ENCODE peak calls at places on chromosomes 4 and X, in seven cellular contexts. T is tibial nerve, Z is uterus, H is body of pancreas, A is Peyer's patch, F is stomach, Q is esophagus squamous epithelium. B is an unnamed sample. For H3K36me3, the result is how much of the 10 kb centered on the place peaks cover.

GRCh38 chrX:124194209-124194608 is 138.3 kb upstream of the TEX13D start:
- DNase-seq in H (peak), Q (no peak), Z (no peak), A (no peak), F (no peak), T (no peak), B (peak)

GRCh38 chr4:183111452-183111885 is 12.4 kb downstream of the WWC2 start:
- DNase-seq in Q (no peak), A (no peak), Z (no peak), H (no peak), T (no peak), F (no peak), B (no peak)

GRCh38 chr4:81405900-81406401 is 65.8 kb downstream of the RASGEF1B start:
- DNase-seq in H (peak), Z (peak), T (no peak), A (no peak), F (peak), Q (no peak), B (peak)

GRCh38 chr4:147950261-147950660 is 218.4 kb downstream of the ARHGAP10 start:
- DNase-seq in F (no peak), Q (no peak), Z (no peak), T (no peak), A (no peak), H (no peak), B (no peak)

GRCh38 chr4:76354517-76355473 is 48.3 kb downstream of the STBD1 start:
- DNase-seq in H (no peak), F (no peak), T (no peak), Q (no peak), A (no peak), Z (no peak), B (no peak)

GRCh38 chrX:14027511-14028019 is 2.1 kb downstream of the GEMIN8 start:
- DNase-seq in H (no peak), Z (no peak), T (no peak), A (no peak), Q (no peak), F (no peak), B (no peak)

GRCh38 chrX:10926906-10927305 is 184.2 kb upstream of the HCCS start:
- DNase-seq in Q (no peak), F (no peak), A (no peak), T (no peak), H (no peak), Z (no peak), B (no peak)

GRCh38 chr4:86156526-86156925 is 203.3 kb downstream of the MAPK10 start:
- DNase-seq in H (no peak), Q (no peak), T (no peak), A (no peak), Z (no peak), F (no peak), B (no peak)

GRCh38 chrX:48516285-48516684 is 5.3 kb upstream of the EBP start:
- DNase-seq in Z (no peak), T (no peak), Q (no peak), H (no peak), A (no peak), F (no peak), B (no peak)

GRCh38 chrX:94361241-94361640 is 687.2 kb downstream of the FAM133A start:
- DNase-seq in H (no peak), Z (no peak), T (no peak), Q (no peak), A (no peak), F (no peak), B (no peak)

GRCh38 chr4:176102414-176102813 is 36.8 kb downstream of the WDR17 start:
- DNase-seq in A (no peak), T (no peak), Q (no peak), H (no peak), Z (no peak), F (no peak), B (no peak)

GRCh38 chr4:150890246-150890645 is 124.8 kb downstream of the LRBA start:
- DNase-seq in A (no peak), Q (no peak), T (no peak), F (no peak), Z (no peak), H (no peak), B (no peak)

GRCh38 chr4:77146426-77147399 is 10.3 kb upstream of the CCNG2 start:
- DNase-seq in F (no peak), A (no peak), T (no peak), Q (no peak), H (no peak), Z (no peak), B (no peak)

GRCh38 chr4:182806259-182807252 is 110.6 kb downstream of the DCTD start:
- DNase-seq in A (peak), Q (no peak), Z (peak), T (peak), H (peak), F (peak), B (peak)

GRCh38 chr4:153731239-153731638 is 28.6 kb downstream of the RNF175 start:
- DNase-seq in A (no peak), H (no peak), Q (no peak), T (no peak), F (no peak), Z (no peak), B (no peak)

GRCh38 chrX:57044226-57044625 is 48.9 kb upstream of the SPIN3 start:
- DNase-seq in F (no peak), H (no peak), Z (no peak), Q (no peak), T (no peak), A (no peak), B (no peak)

GRCh38 chr4:41882622-41883347 is 52.4 kb upstream of the TMEM33 start:
- DNase-seq in F (peak), Q (no peak), A (no peak), T (no peak), Z (no peak), H (peak), B (no peak)

GRCh38 chr4:177006331-177006730 is 213.6 kb upstream of the VEGFC start:
- DNase-seq in A (no peak), Z (no peak), T (no peak), Q (no peak), H (no peak), F (no peak), B (no peak)

GRCh38 chrX:112819813-112820212 is 20.8 kb downstream of the AMOT start:
- DNase-seq in Z (no peak), H (no peak), T (no peak), Q (no peak), F (no peak), A (no peak), B (no peak)

GRCh38 chrX:112839856-112840255 is 775 bp downstream of the AMOT start:
- DNase-seq in Q (no peak), Z (no peak), F (no peak), H (no peak), T (no peak), A (no peak), B (no peak)

GRCh38 chrX:13898603-13899002 is 81.7 kb upstream of the GPM6B start:
- DNase-seq in H (no peak), Q (no peak), T (no peak), Z (no peak), F (no peak), A (no peak), B (no peak)

GRCh38 chrX:112641449-112641848 is 38.3 kb downstream of the LHFPL1 start:
- DNase-seq in H (no peak), A (no peak), F (no peak), Q (no peak), Z (no peak), T (no peak), B (no peak)

GRCh38 chr4:37244583-37245390 is at the start of gene NWD2:
- DNase-seq in F (no peak), H (no peak), T (no peak), Z (no peak), A (no peak), Q (no peak), B (no peak)

GRCh38 chr4:61462451-61463326 is 262.6 kb downstream of the ADGRL3 start:
- DNase-seq in T (no peak), H (peak), F (peak), A (no peak), Q (no peak), Z (no peak), B (no peak)

GRCh38 chr4:24778427-24779225 is 16.7 kb upstream of the SOD3 start:
- DNase-seq in H (no peak), T (peak), Q (no peak), Z (peak), F (no peak), A (no peak), B (no peak)

GRCh38 chr4:4912155-4912554 is 52.7 kb downstream of the MSX1 start:
- DNase-seq in F (no peak), A (no peak), H (no peak), Z (no peak), Q (no peak), T (no peak), B (no peak)

GRCh38 chr4:2105559-2105958 is 46.4 kb downstream of the NAT8L start:
- DNase-seq in T (no peak), Q (no peak), A (no peak), F (no peak), H (no peak), Z (no peak), B (no peak)

GRCh38 chr4:40238700-40239548 is 42.1 kb downstream of the RHOH start:
- DNase-seq in Z (no peak), H (peak), T (no peak), A (peak), Q (no peak), F (no peak), B (no peak)

GRCh38 chr4:78704981-78705757 is 71.0 kb upstream of the BMP2K start:
- DNase-seq in A (no peak), F (no peak), T (no peak), H (no peak), Q (no peak), Z (no peak), B (no peak)

GRCh38 chrX:37685452-37686347 is at the start of gene XK:
- DNase-seq in Q (no peak), A (peak), T (no peak), Z (peak), H (peak), F (peak), B (peak)

GRCh38 chr4:9762823-9763475 is 18.5 kb upstream of the DRD5 start:
- DNase-seq in F (peak), T (peak), H (peak), Q (no peak), A (no peak), Z (peak), B (peak)

GRCh38 chr4:40283968-40284367 is 51.2 kb upstream of the CHRNA9 start:
- DNase-seq in T (no peak), F (no peak), Q (no peak), Z (no peak), H (no peak), A (peak), B (no peak)

GRCh38 chrX:27399146-27399456 is 64.0 kb downstream of the PPP4R3C start:
- DNase-seq in H (no peak), Z (no peak), F (no peak), Q (no peak), T (no peak), A (no peak), B (no peak)
- TF ChIP-seq CTCF in H (no peak), Z (no peak), F (no peak), Q (no peak), T (no peak), A (no peak), B (no peak)

DNA sequence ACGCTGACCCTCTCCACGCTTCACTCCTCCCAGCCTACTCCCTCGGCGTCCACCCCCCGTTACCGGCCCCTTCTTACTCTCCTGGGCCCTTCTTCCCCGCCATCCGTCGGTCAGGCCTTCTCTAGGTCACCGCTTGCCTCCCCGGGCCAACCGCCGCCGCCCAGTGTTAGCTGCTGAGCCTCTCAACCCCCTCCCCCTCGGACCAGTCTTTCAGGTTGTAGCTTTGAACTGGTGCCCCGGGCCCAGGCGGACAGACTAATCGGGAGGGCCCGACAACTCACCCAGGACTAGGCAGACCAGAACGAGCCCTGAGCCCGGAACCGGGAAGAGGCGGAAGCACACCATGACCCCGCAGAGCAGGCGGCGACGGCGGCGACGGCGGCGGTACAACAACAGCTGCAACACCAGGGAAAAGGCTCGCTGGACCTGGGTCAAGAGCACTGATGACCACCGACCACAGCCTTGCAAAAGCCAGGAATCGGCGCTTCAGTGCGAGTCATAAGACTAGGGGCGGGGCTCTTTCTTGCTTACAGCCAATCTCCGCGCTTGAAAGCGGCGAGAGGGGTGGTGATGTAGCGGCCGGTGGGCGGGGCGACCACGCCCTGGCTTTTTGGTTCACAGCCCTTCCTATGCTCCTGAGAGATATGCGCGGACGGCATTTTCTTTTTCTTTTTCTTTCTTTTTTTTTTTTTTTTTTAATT is at the start of gene LAMP2:
- DNase-seq in F (peak), T (peak), Z (peak), Q (peak), H (peak), A (peak), B (peak)
- TF ChIP-seq POLR2A in F (no peak), T (peak), Z (peak), Q (no peak), H (peak), A (peak), B (peak)

GRCh38 chr4:38739438-38739837 is 43.4 kb downstream of the TLR10 start:
- DNase-seq in F (no peak), A (no peak), T (no peak), Z (no peak), H (no peak), Q (no peak), B (no peak)
- H3K36me3 ChIP-seq in F (under half), A (under half), T (under half), Z (under half), H (under half), Q (under half), B (under half)

GRCh38 chr4:145097821-145098674 is at the start of the genes ABCE1 and ANAPC10:
- DNase-seq in T (peak), Z (peak), A (peak), H (peak), F (peak), Q (peak), B (peak)
- TF ChIP-seq CTCF in T (peak), Z (peak), A (no peak), H (no peak), F (no peak), Q (no peak), B (no peak)

GRCh38 chrX:115560211-115560977 is 580 bp upstream of the PLS3 start:
- DNase-seq in T (no peak), Z (peak), H (peak), F (no peak), A (no peak), Q (no peak), B (no peak)

GRCh38 chrX:115559672-115560071 is 1.3 kb upstream of the PLS3 start:
- DNase-seq in Q (no peak), F (no peak), Z (no peak), T (no peak), H (peak), A (no peak), B (no peak)

GRCh38 chrX:115562492-115562872 is 1.5 kb downstream of the PLS3 start:
- DNase-seq in Z (no peak), H (no peak), Q (no peak), A (no peak), T (no peak), F (no peak), B (peak)

GRCh38 chrX:115561605-115562491 is 874 bp downstream of the PLS3 start:
- DNase-seq in T (no peak), Z (peak), A (no peak), F (peak), Q (no peak), H (peak), B (peak)

DNA sequence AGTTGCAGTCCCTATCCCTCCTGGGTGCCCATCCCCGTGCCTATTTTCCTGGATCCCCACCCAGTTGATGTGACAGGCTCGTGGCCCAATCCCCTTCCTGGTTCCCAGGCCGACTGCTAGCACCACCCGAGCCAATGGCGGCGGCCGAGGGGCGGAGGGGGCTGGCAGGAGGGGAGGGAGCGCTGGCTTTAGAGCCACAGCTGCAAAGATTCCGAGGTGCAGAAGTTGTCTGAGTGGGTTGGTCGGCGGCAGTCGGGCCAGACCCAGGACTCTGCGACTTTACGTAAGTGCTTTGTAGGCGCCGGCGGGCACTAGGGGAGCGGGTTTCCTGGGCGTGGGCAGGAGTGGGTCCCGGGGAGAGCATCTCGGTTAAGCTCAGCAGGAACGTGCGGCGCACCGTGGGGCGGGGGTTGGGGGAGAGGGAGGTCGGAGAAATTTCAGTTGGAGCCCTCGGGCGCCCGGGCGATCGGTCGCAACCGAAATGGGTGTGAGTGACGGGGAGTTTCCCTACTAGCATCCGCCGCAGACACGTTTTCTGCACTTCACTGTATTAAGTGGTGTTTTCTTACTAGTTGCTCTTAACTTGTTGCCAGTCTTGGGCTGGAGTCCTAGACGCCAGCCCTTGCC is at the start of gene PLS3:
- DNase-seq in H (peak), Q (peak), F (peak), Z (peak), A (no peak), T (peak), B (peak)
- TF ChIP-seq POLR2A in H (peak), Q (no peak), F (no peak), Z (peak), A (peak), T (no peak), B (peak)

GRCh38 chrX:154464806-154465365 is 6.8 kb downstream of the PLXNA3 start:
- DNase-seq in Z (no peak), H (no peak), T (no peak), F (no peak), A (no peak), Q (no peak), B (no peak)
- H3K36me3 ChIP-seq in Z (under half), H (under half), T (half or more), F (half or more), A (under half), Q (under half), B (under half)